ENCODE peak calls at places on chromosomes 13 and 19, in five cellular contexts. G is RWPE1, A is B cell, E is colonic mucosa, W is lower lobe of right lung. L is an unnamed sample.

GRCh38 chr13:79485014-79485441 is 4.1 kb downstream of the NDFIP2 start:
- DNase-seq in W (no peak), E (peak), A (no peak), G (peak), L (no peak)

GRCh38 chr19:35272122-35272715 is 3.5 kb downstream of the USF2 start:
- DNase-seq in E (peak), G (no peak), A (peak), W (no peak), L (no peak)

GRCh38 chr19:44866672-44867071 is 20.6 kb downstream of the NECTIN2 start:
- DNase-seq in E (peak), G (no peak), W (no peak), A (no peak), L (no peak)

GRCh38 chr13:99344610-99345208 is 37.5 kb upstream of the GPR183 start:
- DNase-seq in E (no peak), W (no peak), G (no peak), A (no peak), L (no peak)

GRCh38 chr13:82654851-82655517 is 1227.3 kb downstream of the SLITRK1 start:
- DNase-seq in W (peak), E (peak), A (no peak), G (peak), L (no peak)

GRCh38 chr13:45713721-45714120 is 11.6 kb downstream of the CBY2 start:
- DNase-seq in A (no peak), G (no peak), W (no peak), E (no peak), L (no peak)

GRCh38 chr19:35314031-35314430 is 15.0 kb upstream of the CD22 start:
- DNase-seq in G (no peak), E (no peak), W (no peak), A (peak), L (no peak)

GRCh38 chr13:83162493-83162892 is 719.8 kb downstream of the SLITRK1 start:
- DNase-seq in G (no peak), A (no peak), E (no peak), W (no peak), L (no peak)

GRCh38 chr19:30669329-30670010 is 297.3 kb downstream of the ZNF536 start:
- DNase-seq in G (peak), A (no peak), E (peak), W (peak), L (peak)

GRCh38 chr13:95714142-95714832 is 37.3 kb downstream of the DNAJC3 start:
- DNase-seq in W (no peak), G (peak), A (no peak), E (no peak), L (no peak)

GRCh38 chr19:34365463-34366401 is 736 bp downstream of the GPI start:
- DNase-seq in W (peak), G (peak), A (peak), E (peak), L (no peak)

GRCh38 chr19:29119582-29119981 is 93.4 kb downstream of the UQCRFS1 start:
- DNase-seq in E (no peak), W (no peak), G (no peak), A (no peak), L (no peak)

GRCh38 chr13:48260970-48261369 is 28.0 kb downstream of the ITM2B start:
- DNase-seq in A (no peak), G (no peak), W (no peak), E (no peak), L (no peak)

GRCh38 chr13:50592412-50593145 is 250.9 kb downstream of the DLEU7 start:
- DNase-seq in G (peak), W (no peak), A (no peak), E (no peak), L (no peak)

GRCh38 chr19:38952395-38953165 is 21.8 kb downstream of the MRPS12 start:
- DNase-seq in E (peak), G (no peak), W (no peak), A (no peak), L (no peak)
- TF ChIP-seq CTCF in E (no peak), G (no peak), W (peak), A (peak), L (peak)

GRCh38 chr13:40152145-40152544 is 496.7 kb downstream of the COG6 start:
- DNase-seq in W (no peak), A (no peak), E (no peak), G (peak), L (no peak)
- TF ChIP-seq CTCF in W (no peak), A (no peak), E (no peak), G (no peak), L (no peak)

GRCh38 chr19:54178581-54179261 is 5.8 kb upstream of the TMC4 start:
- DNase-seq in E (peak), W (no peak), A (peak), G (no peak), L (no peak)

GRCh38 chr19:54179262-54179587 is 6.3 kb upstream of the TMC4 start:
- DNase-seq in G (no peak), E (no peak), A (no peak), W (no peak), L (no peak)

GRCh38 chr19:54183431-54183830 is 5.9 kb downstream of the MBOAT7 start:
- DNase-seq in E (no peak), A (no peak), W (peak), G (no peak), L (no peak)

GRCh38 chr19:54180691-54181091 is 7.7 kb upstream of the TMC4 start:
- DNase-seq in E (no peak), W (peak), A (peak), G (no peak), L (no peak)

GRCh38 chr19:54179921-54180452 is 7.0 kb upstream of the TMC4 start:
- DNase-seq in G (no peak), E (peak), A (peak), W (peak), L (no peak)
- TF ChIP-seq CTCF in G (no peak), E (peak), A (no peak), W (no peak), L (no peak)

DNA sequence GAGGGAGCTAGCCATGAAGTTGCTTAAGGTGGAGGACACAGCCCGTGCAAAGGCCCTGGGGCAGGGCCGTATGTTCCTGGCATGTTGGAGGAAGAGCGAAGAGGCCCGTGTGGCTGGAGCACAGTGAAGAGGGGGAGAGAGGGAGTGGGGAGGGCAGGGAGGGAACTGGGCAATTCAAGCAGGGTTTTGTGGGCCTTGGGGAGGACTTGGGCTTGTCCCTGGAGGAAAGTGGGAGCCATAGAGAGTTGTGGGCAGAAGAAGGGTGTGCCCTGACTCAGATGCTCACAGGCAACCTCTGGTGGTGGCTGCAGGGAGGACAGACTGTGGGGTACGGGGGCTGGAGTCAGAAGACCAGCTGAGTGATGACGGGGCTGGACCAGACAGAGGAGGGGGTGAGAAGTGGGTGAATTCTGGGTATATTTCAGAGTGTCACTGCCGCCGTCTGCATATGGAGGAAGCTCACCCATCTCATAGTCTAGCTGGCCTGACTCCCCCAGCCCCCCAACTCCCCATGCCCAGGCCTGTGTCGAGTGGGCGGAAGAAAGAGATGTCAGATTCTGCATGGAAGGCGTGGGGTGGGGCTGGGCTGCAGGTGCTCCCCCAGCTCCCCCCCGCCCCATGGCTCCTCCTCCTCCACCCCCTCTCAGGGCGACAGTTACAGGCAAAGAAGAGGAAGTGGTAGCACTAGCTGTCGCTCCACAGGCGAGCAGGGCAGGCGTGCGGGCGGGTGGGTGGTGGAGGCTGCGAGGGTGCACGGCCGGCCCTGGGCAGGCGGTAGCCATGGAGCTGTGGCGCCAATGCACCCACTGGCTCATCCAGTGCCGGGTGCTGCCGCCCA is at the start of gene VAV1:
- DNase-seq in A (peak), E (peak), W (peak), G (no peak), L (peak)
- TF ChIP-seq CTCF in A (peak), E (no peak), W (no peak), G (no peak), L (no peak)